ENCODE peak calls at places on chromosomes 16 and 17, in seven cellular contexts. One of them, this sample, is unnamed.

GRCh38 chr17:28327031-28327607 is 8.1 kb downstream of the TMEM97 start:
- DNase-seq in progenitor cell of endocrine pancreas: no peak
- DNase-seq in Peyer's patch: no peak
- DNase-seq in heart right ventricle: no peak
- DNase-seq in IMR-90: peak; percentile 52
- DNase-seq in WERI-Rb-1: no peak
- DNase-seq in spleen: no peak
- DNase-seq in this sample: no peak

GRCh38 chr16:10688291-10688690 is 6.4 kb downstream of the TEKT5 start:
- DNase-seq in progenitor cell of endocrine pancreas: no peak
- DNase-seq in spleen: no peak
- DNase-seq in Peyer's patch: no peak
- DNase-seq in heart right ventricle: no peak
- DNase-seq in WERI-Rb-1: no peak
- DNase-seq in IMR-90: no peak
- DNase-seq in this sample: no peak

GRCh38 chr16:67884684-67885083 is at the start of gene NRN1L:
- DNase-seq in Peyer's patch: peak; percentile 77
- DNase-seq in progenitor cell of endocrine pancreas: peak; percentile 34
- DNase-seq in WERI-Rb-1: peak; percentile 92
- DNase-seq in IMR-90: peak; percentile 89
- DNase-seq in heart right ventricle: peak; percentile 91
- DNase-seq in spleen: peak; percentile 73
- DNase-seq in this sample: peak; percentile 91

GRCh38 chr16:52068447-52069074 is 478.4 kb downstream of the TOX3 start:
- DNase-seq in Peyer's patch: peak; percentile 59
- DNase-seq in progenitor cell of endocrine pancreas: peak; percentile 24
- DNase-seq in spleen: no peak
- DNase-seq in WERI-Rb-1: peak; percentile 32
- DNase-seq in heart right ventricle: no peak
- DNase-seq in IMR-90: peak; percentile 10
- DNase-seq in this sample: peak; percentile 9

GRCh38 chr16:10940501-10941079 is 1.7 kb downstream of the DEXI start:
- DNase-seq in spleen: peak; percentile 79
- DNase-seq in heart right ventricle: no peak
- DNase-seq in Peyer's patch: no peak
- DNase-seq in IMR-90: peak; percentile 34
- DNase-seq in WERI-Rb-1: no peak
- DNase-seq in progenitor cell of endocrine pancreas: no peak
- DNase-seq in this sample: no peak

GRCh38 chr16:2150418-2151187 is 2.2 kb downstream of the RAB26 start:
- DNase-seq in WERI-Rb-1: peak; percentile 98
- DNase-seq in heart right ventricle: no peak
- DNase-seq in IMR-90: peak; percentile 28
- DNase-seq in spleen: peak; percentile 68
- DNase-seq in Peyer's patch: no peak
- DNase-seq in progenitor cell of endocrine pancreas: no peak
- DNase-seq in this sample: peak; percentile 49

GRCh38 chr17:37779554-37779953 is 34.7 kb upstream of the HNF1B start:
- DNase-seq in heart right ventricle: no peak
- DNase-seq in progenitor cell of endocrine pancreas: no peak
- DNase-seq in Peyer's patch: no peak
- DNase-seq in IMR-90: peak; percentile 85
- DNase-seq in WERI-Rb-1: no peak
- DNase-seq in spleen: no peak
- DNase-seq in this sample: peak; percentile 74

GRCh38 chr17:37770631-37771518 is 26.0 kb upstream of the HNF1B start:
- DNase-seq in progenitor cell of endocrine pancreas: peak; percentile 43
- DNase-seq in heart right ventricle: peak; percentile 10
- DNase-seq in IMR-90: peak; percentile 62
- DNase-seq in spleen: no peak
- DNase-seq in Peyer's patch: peak; percentile 82
- DNase-seq in WERI-Rb-1: peak; percentile 73
- DNase-seq in this sample: peak; percentile 76

GRCh38 chr17:80887639-80888175 is 103.9 kb upstream of the CHMP6 start:
- DNase-seq in Peyer's patch: no peak
- DNase-seq in heart right ventricle: no peak
- DNase-seq in progenitor cell of endocrine pancreas: no peak
- DNase-seq in spleen: peak; percentile 37
- DNase-seq in WERI-Rb-1: no peak
- DNase-seq in IMR-90: no peak
- DNase-seq in this sample: no peak

GRCh38 chr17:66965801-66966528 is 1.5 kb downstream of the CACNG4 start:
- DNase-seq in heart right ventricle: no peak
- DNase-seq in Peyer's patch: no peak
- DNase-seq in IMR-90: no peak
- DNase-seq in WERI-Rb-1: peak; percentile 63
- DNase-seq in progenitor cell of endocrine pancreas: no peak
- DNase-seq in spleen: no peak
- DNase-seq in this sample: no peak

DNA sequence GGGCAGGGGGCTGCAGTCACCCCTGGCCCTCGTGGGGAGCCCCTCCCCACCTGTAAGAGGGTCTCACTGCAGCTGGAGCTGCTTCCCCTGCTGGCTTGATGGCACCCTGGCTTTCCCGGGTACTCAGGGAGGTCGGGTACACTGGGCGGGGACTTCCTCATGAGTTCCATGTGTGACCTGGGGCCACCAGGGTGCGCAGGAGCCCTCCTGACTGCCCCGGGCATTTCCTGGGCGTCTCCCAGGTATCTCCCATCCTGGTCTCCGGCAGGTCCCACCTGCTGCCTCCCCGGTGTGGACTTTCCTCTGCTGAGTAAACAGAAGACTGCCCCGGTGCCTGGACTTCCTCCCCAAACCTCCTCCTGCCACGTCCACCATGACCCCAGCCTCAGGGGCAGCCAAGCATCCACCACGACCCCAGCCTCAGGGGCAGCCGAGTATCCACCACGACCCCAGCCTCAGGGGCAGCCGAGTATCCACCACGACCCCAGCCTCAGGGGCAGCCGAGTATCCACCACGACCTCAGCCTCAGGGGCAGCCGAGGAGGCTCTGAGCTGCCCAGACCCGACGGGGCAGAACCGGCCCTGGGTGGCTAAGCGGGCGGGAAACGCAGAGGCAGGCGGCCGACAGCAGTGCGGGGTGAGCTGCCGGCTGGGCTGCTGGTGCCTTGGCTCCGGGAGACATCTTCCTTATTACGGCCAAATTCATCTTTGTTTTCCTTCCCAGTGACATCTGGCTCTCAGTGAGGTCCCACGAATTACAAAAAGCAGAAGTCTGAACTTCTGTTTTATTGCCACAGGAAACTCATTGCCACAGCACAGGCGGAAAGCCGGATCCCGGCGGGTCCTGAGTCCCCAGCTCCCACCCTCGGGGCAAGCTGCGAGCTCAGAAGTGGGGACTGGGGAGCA is 40.7 kb downstream of the CBFA2T3 start:
- DNase-seq in progenitor cell of endocrine pancreas: no peak
- DNase-seq in spleen: peak; percentile 91
- DNase-seq in IMR-90: no peak
- DNase-seq in heart right ventricle: peak; percentile 53
- DNase-seq in WERI-Rb-1: no peak
- DNase-seq in Peyer's patch: peak; percentile 85
- DNase-seq in this sample: no peak
- TF ChIP-seq CTCF in progenitor cell of endocrine pancreas: no peak
- TF ChIP-seq CTCF in spleen: no peak
- TF ChIP-seq CTCF in IMR-90: no peak
- TF ChIP-seq CTCF in heart right ventricle: no peak
- TF ChIP-seq CTCF in WERI-Rb-1: no peak
- TF ChIP-seq CTCF in Peyer's patch: peak; percentile 26
- TF ChIP-seq CTCF in this sample: no peak

DNA sequence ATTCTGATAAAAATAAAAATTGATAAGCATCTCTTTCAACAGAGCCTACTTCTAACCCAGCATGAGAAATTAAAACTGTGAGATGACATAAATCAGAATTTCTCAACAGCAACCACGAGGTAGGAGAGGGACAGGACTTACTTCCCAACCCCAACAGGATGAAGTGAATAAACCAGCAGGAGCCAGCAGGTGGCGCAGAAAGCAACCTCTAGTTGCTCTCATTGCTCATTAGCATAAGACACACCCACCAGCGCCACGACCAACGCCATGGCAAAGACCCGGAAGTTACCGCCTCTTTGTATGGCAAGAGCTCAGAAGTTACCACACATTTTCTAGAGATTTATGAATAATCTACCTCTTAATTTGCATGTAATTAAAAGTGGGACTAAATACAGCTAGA is 189.4 kb upstream of the CDH8 start:
- DNase-seq in heart right ventricle: peak; percentile 47
- DNase-seq in progenitor cell of endocrine pancreas: peak; percentile 15
- DNase-seq in Peyer's patch: peak; percentile 50
- DNase-seq in IMR-90: no peak
- DNase-seq in WERI-Rb-1: peak; percentile 78
- DNase-seq in spleen: no peak
- DNase-seq in this sample: peak; percentile 3
- TF ChIP-seq CTCF in heart right ventricle: peak; percentile 46
- TF ChIP-seq CTCF in progenitor cell of endocrine pancreas: peak; percentile 55
- TF ChIP-seq CTCF in Peyer's patch: peak; percentile 5
- TF ChIP-seq CTCF in IMR-90: no peak
- TF ChIP-seq CTCF in WERI-Rb-1: peak; percentile 71
- TF ChIP-seq CTCF in spleen: no peak
- TF ChIP-seq CTCF in this sample: peak; percentile 16

DNA sequence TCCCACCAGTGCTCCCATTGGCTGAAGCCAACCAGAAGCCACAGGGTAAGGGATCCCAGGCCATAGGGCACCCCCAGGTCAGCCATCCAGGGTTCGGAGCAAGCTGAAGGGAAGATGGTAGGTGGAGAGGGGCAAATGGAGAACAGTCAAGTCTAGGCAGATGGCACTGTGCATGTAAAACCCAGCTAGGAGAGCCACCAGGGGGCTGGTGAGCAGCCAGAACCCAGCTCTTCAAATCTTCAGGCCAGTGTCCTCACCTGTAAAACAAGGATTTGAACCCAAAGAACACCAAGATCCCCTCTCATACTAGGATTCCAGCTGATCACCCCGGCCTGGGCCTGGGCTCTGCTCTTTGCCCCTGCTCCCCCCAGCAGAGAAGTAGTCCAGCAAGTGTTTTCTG is 43.5 kb downstream of the GINS3 start:
- DNase-seq in heart right ventricle: no peak
- DNase-seq in Peyer's patch: no peak
- DNase-seq in progenitor cell of endocrine pancreas: no peak
- DNase-seq in WERI-Rb-1: no peak
- DNase-seq in spleen: no peak
- DNase-seq in IMR-90: no peak
- DNase-seq in this sample: no peak
- TF ChIP-seq CTCF in heart right ventricle: no peak
- TF ChIP-seq CTCF in Peyer's patch: no peak
- TF ChIP-seq CTCF in progenitor cell of endocrine pancreas: peak; percentile 31
- TF ChIP-seq CTCF in WERI-Rb-1: peak; percentile 58
- TF ChIP-seq CTCF in spleen: no peak
- TF ChIP-seq CTCF in IMR-90: no peak
- TF ChIP-seq CTCF in this sample: no peak

GRCh38 chr17:17568772-17569195 is 22.7 kb downstream of the PEMT start:
- DNase-seq in IMR-90: peak; percentile 36
- DNase-seq in heart right ventricle: peak; percentile 68
- DNase-seq in WERI-Rb-1: peak; percentile 86
- DNase-seq in progenitor cell of endocrine pancreas: peak; percentile 80
- DNase-seq in Peyer's patch: peak; percentile 80
- DNase-seq in spleen: peak; percentile 85
- DNase-seq in this sample: peak; percentile 49
- TF ChIP-seq CTCF in IMR-90: peak; percentile 74
- TF ChIP-seq CTCF in heart right ventricle: peak; percentile 73
- TF ChIP-seq CTCF in WERI-Rb-1: peak; percentile 97
- TF ChIP-seq CTCF in progenitor cell of endocrine pancreas: peak; percentile 84
- TF ChIP-seq CTCF in Peyer's patch: peak; percentile 58
- TF ChIP-seq CTCF in spleen: peak; percentile 38
- TF ChIP-seq CTCF in this sample: peak; percentile 93

DNA sequence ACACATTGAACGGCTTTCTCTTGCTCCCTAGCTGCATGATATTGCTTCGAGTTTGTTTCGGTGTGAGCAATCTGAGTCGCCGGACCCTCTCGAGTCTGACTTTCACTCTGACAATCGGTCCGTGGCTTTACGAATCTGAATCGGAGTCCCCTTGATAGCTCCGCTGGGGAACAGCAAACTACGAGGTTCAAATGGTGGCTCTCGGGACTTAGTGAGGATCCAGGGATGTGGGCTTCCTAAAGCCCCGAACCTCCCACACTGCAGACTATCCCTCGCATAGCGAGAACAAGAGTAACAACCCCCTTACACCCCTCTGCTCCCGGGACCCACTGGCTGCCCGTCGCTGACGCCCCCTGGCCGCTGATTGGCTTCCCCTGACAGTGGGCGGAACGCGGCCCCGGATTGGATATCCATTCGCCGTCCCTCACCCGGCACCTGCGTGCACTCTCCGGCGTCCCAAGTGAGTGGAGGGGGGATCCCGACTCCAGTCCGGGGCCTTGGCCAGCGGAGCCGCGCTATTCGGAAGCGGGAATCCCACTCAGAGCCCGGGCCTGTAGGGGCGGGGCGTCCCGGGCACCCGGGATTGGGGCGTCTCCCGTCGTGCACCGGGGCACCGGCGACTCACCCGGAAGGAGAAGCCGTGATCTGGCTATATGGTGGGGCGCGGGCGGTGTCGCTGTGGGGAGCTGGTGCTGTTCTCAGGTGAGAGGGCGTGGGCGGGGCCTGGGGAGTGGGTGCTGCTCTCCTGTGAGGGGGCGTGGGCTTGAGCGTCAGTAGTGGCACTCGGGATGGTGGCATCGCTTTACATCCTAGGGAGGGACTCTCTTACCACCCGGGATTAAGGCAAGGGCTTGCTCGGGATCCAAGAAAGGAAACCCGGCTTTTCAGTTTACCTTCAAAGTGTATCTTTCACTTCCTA is at the start of gene SNX11:
- DNase-seq in heart right ventricle: peak; percentile 91
- DNase-seq in WERI-Rb-1: peak; percentile 97
- DNase-seq in progenitor cell of endocrine pancreas: peak; percentile 92
- DNase-seq in Peyer's patch: peak; percentile 98
- DNase-seq in IMR-90: peak; percentile 80
- DNase-seq in spleen: peak; percentile 98
- DNase-seq in this sample: peak; percentile 83
- TF ChIP-seq CTCF in heart right ventricle: peak; percentile 23
- TF ChIP-seq CTCF in WERI-Rb-1: peak; percentile 27
- TF ChIP-seq CTCF in progenitor cell of endocrine pancreas: no peak
- TF ChIP-seq CTCF in Peyer's patch: no peak
- TF ChIP-seq CTCF in IMR-90: peak; percentile 10
- TF ChIP-seq CTCF in spleen: no peak
- TF ChIP-seq CTCF in this sample: peak; percentile 3

DNA sequence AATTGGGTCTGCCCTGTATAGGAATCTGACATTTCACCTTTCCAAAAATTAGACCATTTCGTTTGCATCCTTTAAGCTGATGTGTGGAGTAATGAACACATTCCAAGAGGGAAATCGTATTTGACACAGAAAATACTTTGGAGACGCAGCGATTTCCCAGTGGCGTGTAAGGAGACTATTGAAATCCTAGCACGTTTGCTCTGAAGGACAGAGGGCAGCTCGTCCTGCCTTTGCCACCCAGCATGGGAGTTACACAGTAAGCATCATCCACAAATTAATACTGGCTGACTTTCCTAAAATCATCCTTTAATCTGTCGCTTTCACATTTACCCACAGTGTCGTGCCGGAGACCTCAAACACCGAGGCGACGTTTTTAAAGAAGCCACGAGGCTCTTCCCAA is 925.9 kb upstream of the EEF2KMT start:
- DNase-seq in progenitor cell of endocrine pancreas: no peak
- DNase-seq in WERI-Rb-1: no peak
- DNase-seq in Peyer's patch: no peak
- DNase-seq in IMR-90: no peak
- DNase-seq in heart right ventricle: no peak
- DNase-seq in spleen: no peak
- DNase-seq in this sample: no peak
- TF ChIP-seq CTCF in progenitor cell of endocrine pancreas: no peak
- TF ChIP-seq CTCF in WERI-Rb-1: no peak
- TF ChIP-seq CTCF in Peyer's patch: no peak
- TF ChIP-seq CTCF in IMR-90: no peak
- TF ChIP-seq CTCF in heart right ventricle: no peak
- TF ChIP-seq CTCF in spleen: no peak
- TF ChIP-seq CTCF in this sample: no peak

GRCh38 chr17:48604770-48605329 is at the start of gene HOXB6:
- DNase-seq in WERI-Rb-1: no peak
- DNase-seq in progenitor cell of endocrine pancreas: no peak
- DNase-seq in heart right ventricle: no peak
- DNase-seq in spleen: no peak
- DNase-seq in IMR-90: no peak
- DNase-seq in Peyer's patch: peak; percentile 89
- DNase-seq in this sample: no peak
- TF ChIP-seq CTCF in WERI-Rb-1: no peak
- TF ChIP-seq CTCF in progenitor cell of endocrine pancreas: no peak
- TF ChIP-seq CTCF in heart right ventricle: no peak
- TF ChIP-seq CTCF in spleen: no peak
- TF ChIP-seq CTCF in IMR-90: no peak
- TF ChIP-seq CTCF in Peyer's patch: no peak
- TF ChIP-seq CTCF in this sample: no peak